ENCODE peak calls at places on chromosome 7, in seven cellular contexts. Q, S, I, Z, N, B and F are unnamed samples.

GRCh38 chr7:116591202-116592040 is 66.6 kb downstream of the CAV1 start:
- DNase-seq in Q (no peak), S (no peak), I (no peak), Z (peak), N (no peak), B (no peak), F (no peak)

GRCh38 chr7:49927581-49927980 is 154.1 kb downstream of the VWC2 start:
- DNase-seq in Q (no peak), S (no peak), I (no peak), Z (no peak), N (no peak), B (no peak), F (no peak)

GRCh38 chr7:53541467-53541866 is 506.0 kb downstream of the POM121L12 start:
- DNase-seq in Q (no peak), S (no peak), I (no peak), Z (no peak), N (no peak), B (no peak), F (no peak)

GRCh38 chr7:155280446-155281410 is 16.9 kb upstream of the INSIG1 start:
- DNase-seq in Q (no peak), S (no peak), I (no peak), Z (no peak), N (no peak), B (no peak), F (no peak)

GRCh38 chr7:123148813-123149212 is 51.0 kb downstream of the SLC13A1 start:
- DNase-seq in Q (no peak), S (no peak), I (no peak), Z (no peak), N (no peak), B (no peak), F (no peak)

GRCh38 chr7:137992042-137992737 is 9.7 kb downstream of the CREB3L2 start:
- DNase-seq in Q (no peak), S (no peak), I (no peak), Z (no peak), N (no peak), B (no peak), F (no peak)

GRCh38 chr7:36391436-36392198 is 2.0 kb downstream of the ANLN start:
- DNase-seq in Q (no peak), S (no peak), I (no peak), Z (no peak), N (peak), B (no peak), F (no peak)

GRCh38 chr7:96415293-96415940 is 93.5 kb upstream of the SLC25A13 start:
- DNase-seq in Q (no peak), S (no peak), I (no peak), Z (peak), N (no peak), B (no peak), F (no peak)

GRCh38 chr7:5421626-5422323 is 1.9 kb downstream of the TNRC18 start:
- DNase-seq in Q (peak), S (peak), I (no peak), Z (no peak), N (no peak), B (no peak), F (no peak)